ENCODE peak calls at places on chromosomes 2 and 18, in five cellular contexts. C, Z, G, Y and O are unnamed samples.

GRCh38 chr2:54432181-54433020 is 23.7 kb upstream of the SPTBN1 start:
- DNase-seq in C (no peak), Z (no peak), G (no peak), Y (no peak), O (no peak)

GRCh38 chr2:46179037-46179621 is 118.1 kb upstream of the EPAS1 start:
- DNase-seq in C (no peak), Z (peak), G (peak), Y (peak), O (peak)

GRCh38 chr2:41775381-41776025 is 272.3 kb upstream of the PKDCC start:
- DNase-seq in C (no peak), Z (no peak), G (no peak), Y (no peak), O (no peak)

GRCh38 chr18:44887227-44887631 is 206.5 kb downstream of the SETBP1 start:
- DNase-seq in C (no peak), Z (peak), G (peak), Y (peak), O (peak)

GRCh38 chr2:63790913-63791312 is 50.8 kb upstream of the UGP2 start:
- DNase-seq in C (no peak), Z (no peak), G (no peak), Y (peak), O (peak)

GRCh38 chr2:63346441-63346840 is 241.8 kb downstream of the WDPCP start:
- DNase-seq in C (no peak), Z (no peak), G (no peak), Y (no peak), O (no peak)

GRCh38 chr2:62570861-62571698 is 65.1 kb upstream of the TMEM17 start:
- DNase-seq in C (no peak), Z (no peak), G (peak), Y (no peak), O (no peak)

GRCh38 chr2:48269126-48269822 is 260.7 kb upstream of the STON1 start:
- DNase-seq in C (no peak), Z (no peak), G (no peak), Y (no peak), O (no peak)

GRCh38 chr18:74152906-74153305 is 4.6 kb downstream of the TIMM21 start:
- DNase-seq in C (no peak), Z (no peak), G (no peak), Y (no peak), O (no peak)

GRCh38 chr2:15241929-15242328 is 319.2 kb downstream of the NBAS start:
- DNase-seq in C (no peak), Z (no peak), G (no peak), Y (no peak), O (no peak)

GRCh38 chr18:44733069-44733753 is 52.5 kb downstream of the SETBP1 start:
- DNase-seq in C (no peak), Z (no peak), G (no peak), Y (peak), O (peak)

GRCh38 chr2:48600917-48601316 is 16.7 kb upstream of the GTF2A1L start:
- DNase-seq in C (no peak), Z (no peak), G (no peak), Y (peak), O (no peak)

GRCh38 chr2:127313359-127313758 is 19.4 kb upstream of the ERCC3 start:
- DNase-seq in C (no peak), Z (no peak), G (no peak), Y (no peak), O (no peak)

GRCh38 chr2:85307527-85307897 is 20.3 kb downstream of the TGOLN2 start:
- DNase-seq in C (no peak), Z (peak), G (no peak), Y (no peak), O (no peak)

GRCh38 chr2:102147935-102148334 is 5.4 kb downstream of the IL1R1 start:
- DNase-seq in C (no peak), Z (no peak), G (no peak), Y (no peak), O (peak)